ENCODE peak calls at places on chromosome 10, in six cellular contexts. W is NCI-H1048; Z is stimulated activated CD4-positive, alpha-beta T cell treated with anti-CD3 and anti-CD28 coated beads, TNF-alpha, amount 100 ng/mL, for 4 hours; T is AG08395; M is NCI-H510A; D is NCI-H1105. S is an unnamed sample.

GRCh38 chr10:71528371-71529202 is 131.9 kb downstream of the CDH23 start:
- DNase-seq in T (no peak), Z (no peak), M (no peak), D (no peak), W (no peak), S (no peak)

GRCh38 chr10:74439213-74439612 is 288.2 kb downstream of the ADK start:
- DNase-seq in D (no peak), T (no peak), M (no peak), Z (no peak), W (no peak), S (no peak)

GRCh38 chr10:84296071-84296981 is 32.1 kb upstream of the CCSER2 start:
- DNase-seq in T (peak), W (no peak), Z (no peak), M (no peak), D (no peak), S (no peak)

GRCh38 chr10:114393482-114393881 is 10.8 kb downstream of the AFAP1L2 start:
- DNase-seq in D (no peak), W (no peak), T (no peak), Z (no peak), M (no peak), S (no peak)

GRCh38 chr10:58513189-58514101 is 773 bp downstream of the BICC1 start:
- DNase-seq in W (no peak), M (no peak), T (peak), Z (no peak), D (no peak), S (no peak)

GRCh38 chr10:90432891-90433290 is 424.9 kb downstream of the HTR7 start:
- DNase-seq in Z (no peak), D (no peak), W (no peak), M (no peak), T (no peak), S (no peak)

GRCh38 chr10:70977621-70978020 is 89.3 kb upstream of the PCBD1 start:
- DNase-seq in M (no peak), Z (no peak), D (no peak), W (no peak), T (no peak), S (no peak)

GRCh38 chr10:82826132-82826531 is 951.1 kb downstream of the NRG3 start:
- DNase-seq in T (peak), D (no peak), W (no peak), M (no peak), Z (no peak), S (no peak)

GRCh38 chr10:90051474-90051873 is 350.1 kb downstream of the KIF20B start:
- DNase-seq in M (peak), W (no peak), T (no peak), D (no peak), Z (no peak), S (no peak)

GRCh38 chr10:88471909-88472308 is 111.2 kb downstream of the RNLS start:
- DNase-seq in M (no peak), D (no peak), Z (no peak), T (no peak), W (no peak), S (no peak)

GRCh38 chr10:80535671-80536360 is 1.9 kb upstream of the SH2D4B start:
- DNase-seq in D (no peak), T (no peak), Z (peak), M (peak), W (no peak), S (no peak)

GRCh38 chr10:123997486-123998196 is 95.8 kb downstream of the CHST15 start:
- DNase-seq in T (peak), Z (no peak), D (no peak), M (no peak), W (no peak), S (no peak)

GRCh38 chr10:34890931-34891330 is 75.8 kb upstream of the PARD3 start:
- DNase-seq in T (no peak), Z (no peak), D (no peak), W (no peak), M (no peak), S (no peak)

GRCh38 chr10:77165445-77166316 is 471.9 kb downstream of the KCNMA1 start:
- DNase-seq in M (peak), T (peak), W (no peak), Z (no peak), D (peak), S (peak)

GRCh38 chr10:21406595-21407218 is 118.8 kb downstream of the SKIDA1 start:
- DNase-seq in Z (no peak), W (no peak), T (peak), D (no peak), M (no peak), S (no peak)

GRCh38 chr10:85976267-85976793 is 390.3 kb downstream of the GRID1 start:
- DNase-seq in D (no peak), W (no peak), T (no peak), M (no peak), Z (no peak), S (no peak)

GRCh38 chr10:58781873-58782488 is 269.3 kb downstream of the BICC1 start:
- DNase-seq in Z (no peak), D (peak), W (no peak), M (no peak), T (peak), S (no peak)

GRCh38 chr10:7484456-7485266 is 73.8 kb upstream of the SFMBT2 start:
- DNase-seq in Z (peak), D (no peak), T (no peak), M (no peak), W (no peak), S (no peak)

GRCh38 chr10:97499561-97500296 is 1.0 kb downstream of the UBTD1 start:
- DNase-seq in W (no peak), T (peak), Z (no peak), D (no peak), M (no peak), S (no peak)

GRCh38 chr10:48383393-48383792 is 76.9 kb downstream of the MAPK8 start:
- DNase-seq in T (no peak), Z (no peak), W (no peak), D (no peak), M (no peak), S (no peak)

GRCh38 chr10:49080965-49081364 is 34.4 kb downstream of the VSTM4 start:
- DNase-seq in T (no peak), M (no peak), D (no peak), W (no peak), Z (no peak), S (no peak)

GRCh38 chr10:14823966-14824365 is 13.9 kb downstream of the CDNF start:
- DNase-seq in Z (no peak), M (no peak), W (no peak), D (no peak), T (no peak), S (no peak)

GRCh38 chr10:73999703-74000102 is 1.8 kb downstream of the VCL start:
- DNase-seq in M (no peak), W (no peak), T (peak), Z (no peak), D (no peak), S (no peak)

GRCh38 chr10:129772472-129773358 is 191.4 kb downstream of the EBF3 start:
- DNase-seq in W (no peak), T (no peak), M (no peak), D (no peak), Z (no peak), S (no peak)

GRCh38 chr10:36254191-36254590 is 612.1 kb upstream of the FZD8 start:
- DNase-seq in D (no peak), T (no peak), M (no peak), W (no peak), Z (no peak), S (no peak)

GRCh38 chr10:10587744-10588393 is 429.8 kb upstream of the CELF2 start:
- DNase-seq in M (no peak), D (no peak), T (no peak), Z (no peak), W (no peak), S (no peak)

GRCh38 chr10:26057466-26057865 is 123.4 kb downstream of the MYO3A start:
- DNase-seq in M (no peak), T (no peak), W (no peak), Z (no peak), D (no peak), S (no peak)

GRCh38 chr10:90138844-90139243 is 437.5 kb downstream of the KIF20B start:
- DNase-seq in Z (no peak), T (no peak), D (no peak), M (no peak), W (no peak), S (no peak)

GRCh38 chr10:33026422-33026821 is 68.4 kb upstream of the ITGB1 start:
- DNase-seq in Z (no peak), D (no peak), T (no peak), W (no peak), M (no peak), S (no peak)